ENCODE peak calls at places on chromosomes 13 and 19, in eight cellular contexts. Y is neural progenitor cell; U is mesendoderm; H is astrocyte; W is bronchial epithelial cell; N is hepatocyte; Q is colonic mucosa; O is CD8-positive, alpha-beta T cell. G is an unnamed sample. For H3K36me3, the result is how much of the 10 kb centered on the place peaks cover.

GRCh38 chr19:30062331-30063183 is 120.5 kb downstream of the URI1 start:
- DNase-seq in N (no peak), O (no peak), H (no peak), Y (no peak), Q (no peak), W (no peak), U (no peak), G (no peak)

GRCh38 chr19:43526884-43527859 is at the start of gene ETHE1:
- DNase-seq in Q (peak), W (peak), U (peak), N (peak), Y (peak), H (no peak), O (peak), G (peak)

GRCh38 chr19:5934779-5935472 is 20.9 kb downstream of the CAPS start:
- DNase-seq in U (no peak), H (no peak), N (peak), Q (no peak), W (no peak), O (no peak), Y (no peak), G (peak)

GRCh38 chr19:2973229-2973628 is 4.1 kb upstream of the TLE6 start:
- DNase-seq in O (no peak), W (no peak), Q (no peak), U (no peak), H (no peak), N (no peak), Y (no peak), G (no peak)

GRCh38 chr13:67554296-67554695 is 324.2 kb upstream of the PCDH9 start:
- DNase-seq in Y (no peak), O (no peak), U (no peak), W (no peak), H (peak), Q (no peak), N (no peak), G (no peak)

GRCh38 chr19:31154021-31154420 is 195.2 kb downstream of the TSHZ3 start:
- DNase-seq in W (peak), Q (no peak), N (no peak), U (no peak), O (no peak), H (peak), Y (no peak), G (no peak)

GRCh38 chr13:111239754-111240670 is 80.4 kb upstream of the TEX29 start:
- DNase-seq in N (no peak), W (no peak), O (no peak), H (no peak), Q (no peak), Y (no peak), U (no peak), G (no peak)

GRCh38 chr19:16446108-16447014 is 25.4 kb downstream of the EPS15L1 start:
- DNase-seq in Y (no peak), N (no peak), O (no peak), W (no peak), Q (no peak), H (no peak), U (no peak), G (no peak)

GRCh38 chr19:6481541-6482342 is at the start of gene DENND1C:
- DNase-seq in U (peak), Q (no peak), O (peak), H (no peak), Y (peak), W (no peak), N (peak), G (no peak)

GRCh38 chr19:44050740-44051653 is 839 bp upstream of the ZNF223 start:
- DNase-seq in H (no peak), U (no peak), W (peak), Y (no peak), O (no peak), Q (peak), N (no peak), G (no peak)

GRCh38 chr13:104796581-104796980 is 1730.4 kb upstream of the SLC10A2 start:
- DNase-seq in Q (no peak), W (no peak), H (peak), O (no peak), Y (no peak), U (no peak), N (no peak), G (no peak)

GRCh38 chr13:36571444-36571843 is 102.4 kb upstream of the SERTM1 start:
- DNase-seq in Y (no peak), N (no peak), W (peak), Q (no peak), O (no peak), U (no peak), H (no peak), G (no peak)

GRCh38 chr19:46976845-46977320 is 42.8 kb upstream of the NPAS1 start:
- DNase-seq in N (peak), O (no peak), H (peak), W (no peak), Y (peak), Q (no peak), U (peak), G (no peak)

GRCh38 chr19:47322048-47322447 is 9.9 kb upstream of the C5AR2 start:
- DNase-seq in H (no peak), U (no peak), W (no peak), Q (no peak), Y (no peak), O (no peak), N (no peak), G (no peak)

GRCh38 chr19:45275370-45275971 is 24.4 kb downstream of the MARK4 start:
- DNase-seq in Y (no peak), W (no peak), U (no peak), H (no peak), N (no peak), O (no peak), Q (no peak), G (no peak)

GRCh38 chr13:110211046-110211445 is 95.9 kb downstream of the COL4A1 start:
- DNase-seq in W (no peak), H (no peak), Y (no peak), N (no peak), Q (no peak), U (no peak), O (no peak), G (no peak)
- H3K36me3 ChIP-seq in W (under half), H (half or more), Y (under half), N (under half), Q (under half), U (under half), O (under half), G (under half)

GRCh38 chr19:28425431-28425931 is 787.5 kb downstream of the UQCRFS1 start:
- DNase-seq in W (peak), Q (no peak), O (no peak), N (no peak), U (peak), H (peak), Y (no peak), G (no peak)

GRCh38 chr19:28426110-28426901 is 786.6 kb downstream of the UQCRFS1 start:
- DNase-seq in N (no peak), Q (peak), U (peak), W (no peak), O (no peak), H (no peak), Y (no peak), G (no peak)

GRCh38 chr19:28428644-28429348 is 784.2 kb downstream of the UQCRFS1 start:
- DNase-seq in U (no peak), N (no peak), Y (no peak), O (no peak), H (no peak), Q (no peak), W (no peak), G (no peak)

GRCh38 chr19:28427256-28428083 is 785.5 kb downstream of the UQCRFS1 start:
- DNase-seq in Y (no peak), H (no peak), Q (no peak), U (no peak), O (no peak), W (no peak), N (no peak), G (no peak)

GRCh38 chr19:28426902-28427232 is 786.1 kb downstream of the UQCRFS1 start:
- DNase-seq in O (no peak), U (peak), W (peak), H (peak), Y (peak), N (no peak), Q (no peak), G (no peak)
- H3K36me3 ChIP-seq in O (under half), U (under half), W (under half), H (under half), Y (under half), N (under half), Q (under half), G (under half)

GRCh38 chr19:307111-307531 is 15.9 kb upstream of the PLPP2 start:
- DNase-seq in O (no peak), H (no peak), N (no peak), W (no peak), Q (no peak), U (no peak), Y (no peak), G (no peak)

GRCh38 chr19:307793-308420 is 16.7 kb upstream of the PLPP2 start:
- DNase-seq in O (no peak), Q (no peak), Y (no peak), N (no peak), U (no peak), H (no peak), W (no peak), G (no peak)

GRCh38 chr19:306151-306900 is 15.1 kb upstream of the PLPP2 start:
- DNase-seq in Y (no peak), W (no peak), Q (no peak), O (no peak), N (no peak), U (no peak), H (no peak), G (no peak)

GRCh38 chr19:308471-309205 is 17.4 kb upstream of the PLPP2 start:
- DNase-seq in Y (no peak), H (no peak), W (no peak), Q (no peak), O (no peak), N (no peak), U (no peak), G (no peak)

GRCh38 chr19:305240-306150 is 14.3 kb upstream of the PLPP2 start:
- DNase-seq in H (no peak), Y (no peak), Q (no peak), N (no peak), W (no peak), O (no peak), U (no peak), G (no peak)
- H3K36me3 ChIP-seq in H (under half), Y (under half), Q (under half), N (under half), W (under half), O (under half), U (under half), G (under half)

DNA sequence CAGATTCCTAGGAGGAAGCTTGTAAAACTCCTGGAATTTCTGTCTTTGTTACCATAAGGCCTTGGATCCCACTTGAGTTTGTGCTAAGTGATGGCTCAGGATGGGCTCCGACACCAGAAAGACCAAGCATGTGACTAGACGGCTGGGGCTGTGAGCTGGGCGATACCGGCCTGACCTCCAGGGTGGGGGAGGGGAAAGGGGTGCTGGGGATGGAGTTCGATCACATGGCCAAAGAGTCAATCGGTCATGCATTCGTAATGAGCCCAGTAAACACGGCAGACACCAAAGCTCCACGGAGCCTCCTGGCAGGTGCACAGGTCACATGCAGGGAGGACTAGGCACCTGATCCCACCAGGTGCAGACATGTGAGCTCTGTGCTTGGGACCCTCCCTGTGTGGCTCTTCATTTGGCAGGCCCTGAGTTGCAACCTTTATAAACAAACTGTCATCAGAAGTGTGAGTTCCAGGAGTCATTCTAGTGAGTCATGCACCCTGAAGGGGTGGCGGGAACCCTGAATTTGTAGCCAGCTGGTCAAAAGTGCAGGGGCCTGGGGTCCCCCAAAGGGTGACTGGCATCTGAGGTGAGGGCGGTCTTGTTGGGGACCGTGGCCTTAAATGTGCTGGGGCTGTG is 27.1 kb downstream of the ELAVL1 start:
- DNase-seq in H (no peak), Y (peak), U (no peak), O (no peak), W (no peak), Q (no peak), N (no peak), G (no peak)
- H3K36me3 ChIP-seq in H (under half), Y (under half), U (under half), O (under half), W (under half), Q (under half), N (under half), G (under half)

DNA sequence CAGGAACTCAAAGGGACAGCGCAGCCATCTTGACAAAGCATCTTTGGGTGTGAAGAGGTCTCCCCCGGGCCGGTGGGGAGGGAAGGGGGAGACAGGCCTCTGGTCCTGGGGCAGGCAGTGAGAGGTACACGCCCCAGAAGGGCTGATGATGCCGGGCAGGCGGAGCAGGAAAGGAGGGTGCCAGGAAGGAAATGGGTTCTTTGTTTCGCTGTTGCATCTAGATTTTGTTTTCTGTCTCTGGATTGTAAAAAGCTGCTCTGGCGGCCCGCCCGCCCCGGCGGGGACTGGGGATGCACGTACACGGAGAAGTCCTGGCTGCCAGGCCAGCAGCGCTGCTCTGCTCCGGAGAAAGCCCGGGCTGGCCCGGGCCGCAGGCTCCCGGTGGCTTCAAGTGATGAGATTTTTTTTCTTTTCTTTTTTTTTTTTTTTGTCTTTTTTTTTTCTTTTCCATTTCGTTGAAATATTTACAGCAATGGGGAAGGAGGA is 13.2 kb upstream of the ASF1B start:
- DNase-seq in Y (no peak), N (peak), U (no peak), O (peak), Q (peak), W (peak), H (no peak), G (peak)
- H3K36me3 ChIP-seq in Y (under half), N (under half), U (under half), O (under half), Q (under half), W (under half), H (under half), G (under half)

GRCh38 chr19:40805258-40805868 is 6.4 kb downstream of the EGLN2 start:
- DNase-seq in Y (no peak), O (no peak), N (no peak), H (no peak), Q (peak), W (no peak), U (no peak), G (no peak)

GRCh38 chr19:40808021-40808325 is 9.0 kb downstream of the EGLN2 start:
- DNase-seq in W (no peak), Q (no peak), N (no peak), U (no peak), Y (no peak), H (no peak), O (no peak), G (no peak)

GRCh38 chr19:40804783-40805242 is 5.8 kb downstream of the EGLN2 start:
- DNase-seq in O (no peak), W (no peak), Q (peak), N (no peak), H (no peak), U (no peak), Y (no peak), G (no peak)

GRCh38 chr19:40807147-40808020 is 8.4 kb downstream of the EGLN2 start:
- DNase-seq in O (no peak), W (no peak), Q (peak), U (peak), Y (peak), N (peak), H (no peak), G (no peak)

GRCh38 chr19:40806385-40807146 is 7.6 kb downstream of the EGLN2 start:
- DNase-seq in Y (peak), N (peak), H (peak), U (peak), Q (peak), O (peak), W (peak), G (peak)
- H3K36me3 ChIP-seq in Y (under half), N (under half), H (under half), U (under half), Q (under half), O (under half), W (under half), G (under half)